ENCODE peak calls at places on chromosome 3, in four cellular contexts. Y is body of pancreas, R is tibial artery, E is GM23248. X is an unnamed sample.
A peak's percentile ranks its signal among the peaks of the same experiment; 100 is the strongest.

GRCh38 chr3:157023211-157023610 is 136.7 kb downstream of the CCNL1 start:
- DNase-seq in Y (no peak), R (no peak), E (no peak), X (no peak)

GRCh38 chr3:179151474-179151873 is 3.3 kb downstream of the PIK3CA start:
- DNase-seq in Y (no peak), R (no peak), E (no peak), X (no peak)

GRCh38 chr3:119352235-119352634 is 58.1 kb downstream of the ARHGAP31 start:
- DNase-seq in Y (no peak), R (no peak), E (peak; percentile 45), X (peak; percentile 14)

GRCh38 chr3:114356084-114357009 is 62.5 kb downstream of the TIGIT start:
- DNase-seq in Y (no peak), R (no peak), E (no peak), X (no peak)

GRCh38 chr3:188772886-188773285 is 398.9 kb upstream of the TPRG1 start:
- DNase-seq in Y (peak; percentile 76), R (no peak), E (peak; percentile 65), X (no peak)

GRCh38 chr3:104604326-104605010 is 762.2 kb upstream of the ALCAM start:
- DNase-seq in Y (no peak), R (no peak), E (peak; percentile 53), X (no peak)

GRCh38 chr3:66442254-66443249 is 58.3 kb downstream of the LRIG1 start:
- DNase-seq in Y (peak; percentile 89), R (peak; percentile 79), E (peak; percentile 86), X (no peak)

GRCh38 chr3:184872200-184872599 is 60.2 kb downstream of the VPS8 start:
- DNase-seq in Y (no peak), R (no peak), E (no peak), X (no peak)

GRCh38 chr3:43531835-43532234 is 90.0 kb downstream of the ANO10 start:
- DNase-seq in Y (no peak), R (no peak), E (peak; percentile 94), X (no peak)

GRCh38 chr3:179653777-179654117 is 907 bp downstream of the USP13 start:
- DNase-seq in Y (peak; percentile 16), R (no peak), E (no peak), X (no peak)

GRCh38 chr3:3798641-3799113 is 554 bp upstream of the LRRN1 start:
- DNase-seq in Y (peak; percentile 17), R (no peak), E (peak; percentile 12), X (peak; percentile 24)

GRCh38 chr3:33007776-33008175 is 56.3 kb downstream of the CCR4 start:
- DNase-seq in Y (no peak), R (no peak), E (no peak), X (no peak)

GRCh38 chr3:179141890-179142289 is 6.3 kb upstream of the PIK3CA start:
- DNase-seq in Y (no peak), R (no peak), E (no peak), X (no peak)

GRCh38 chr3:196740476-196741400 is 1.1 kb downstream of the PAK2 start:
- DNase-seq in Y (peak; percentile 22), R (no peak), E (peak; percentile 88), X (no peak)

GRCh38 chr3:5757213-5757804 is 569.8 kb downstream of the EDEM1 start:
- DNase-seq in Y (no peak), R (no peak), E (no peak), X (no peak)

GRCh38 chr3:5750874-5751273 is 563.4 kb downstream of the EDEM1 start:
- DNase-seq in Y (no peak), R (no peak), E (no peak), X (no peak)

GRCh38 chr3:5756443-5756842 is 568.9 kb downstream of the EDEM1 start:
- DNase-seq in Y (no peak), R (no peak), E (no peak), X (no peak)

GRCh38 chr3:5758699-5759098 is 571.2 kb downstream of the EDEM1 start:
- DNase-seq in Y (no peak), R (no peak), E (no peak), X (no peak)

DNA sequence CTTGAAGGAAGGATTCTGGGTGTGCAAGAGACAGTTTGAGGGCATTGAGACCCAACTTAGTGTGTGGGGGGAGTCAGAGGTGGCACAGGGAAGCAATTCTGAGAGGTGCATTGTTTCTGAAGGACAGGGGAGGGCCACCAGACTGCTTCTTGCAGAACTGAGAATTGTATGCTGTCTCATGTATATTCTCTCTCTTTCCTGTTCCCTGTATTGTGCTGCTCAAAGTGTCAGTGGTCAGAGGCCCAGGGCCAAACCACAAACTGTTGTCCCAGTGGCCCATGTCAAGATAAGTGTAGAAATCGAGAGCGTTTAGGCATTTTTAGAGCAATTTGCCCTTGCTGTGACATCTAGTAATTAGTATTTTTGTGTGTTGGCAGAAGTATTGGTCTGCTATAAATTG is 567.1 kb downstream of the EDEM1 start:
- DNase-seq in Y (no peak), R (no peak), E (no peak), X (no peak)
- H3K27ac ChIP-seq in Y (no peak overlapping the region), R (no peak overlapping the region), E (no peak overlapping the region), X (no peak overlapping the region)

GRCh38 chr3:141045849-141046248 is 5.3 kb upstream of the SPSB4 start:
- DNase-seq in Y (no peak), R (no peak), E (no peak), X (no peak)

GRCh38 chr3:141049681-141050080 is 1.5 kb upstream of the SPSB4 start:
- DNase-seq in Y (no peak), R (no peak), E (peak; percentile 23), X (no peak)

GRCh38 chr3:141047168-141047567 is 4.0 kb upstream of the SPSB4 start:
- DNase-seq in Y (no peak), R (no peak), E (no peak), X (no peak)

GRCh38 chr3:141050576-141050912 is 603 bp upstream of the SPSB4 start:
- DNase-seq in Y (no peak), R (no peak), E (no peak), X (no peak)

GRCh38 chr3:141045008-141045641 is 6.0 kb upstream of the SPSB4 start:
- DNase-seq in Y (no peak), R (no peak), E (no peak), X (no peak)
- H3K4me1 ChIP-seq in Y (no peaks in the 10 kb centered on the region), R (no peaks in the 10 kb centered on the region), E (no peaks in the 10 kb centered on the region), X (no peaks in the 10 kb centered on the region)

DNA sequence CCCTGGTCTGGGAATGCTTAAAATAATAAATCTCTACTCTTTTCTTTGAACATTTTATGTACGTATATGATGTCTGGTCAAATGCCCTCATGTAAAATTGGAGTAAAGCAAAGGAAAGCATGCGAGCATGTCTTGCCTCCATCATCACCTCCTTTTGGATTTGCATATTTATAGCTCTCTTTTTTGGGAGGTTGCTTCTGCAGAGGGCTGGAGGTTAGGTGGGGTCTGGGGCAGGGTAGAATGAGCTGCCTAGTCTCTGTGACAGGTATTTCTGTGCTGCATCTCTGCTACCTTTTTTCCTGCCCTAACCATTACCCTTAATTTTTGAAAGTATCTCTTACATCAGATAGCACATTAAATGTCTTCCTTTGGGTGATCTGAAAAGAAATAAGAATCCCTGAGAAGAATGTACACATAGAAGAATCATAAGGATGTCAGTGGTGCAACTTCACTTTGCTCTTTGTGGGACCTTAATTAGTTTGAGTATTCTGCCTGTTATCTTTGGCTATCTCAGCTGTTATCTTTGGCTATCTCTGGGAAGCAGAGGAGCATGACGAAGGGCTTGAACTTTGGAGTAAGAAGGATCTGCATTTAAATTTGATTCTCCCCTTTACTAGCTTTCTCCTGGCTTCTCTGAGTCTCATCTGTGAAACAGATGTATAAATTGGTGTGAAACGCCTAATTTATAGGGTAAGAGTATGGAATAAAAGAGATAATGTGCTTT is 40.2 kb downstream of the PPM1L start:
- DNase-seq in Y (no peak), R (no peak), E (no peak), X (no peak)
- H3K27ac ChIP-seq in Y (peak overlapping the region; percentile 71), R (no peak overlapping the region), E (no peak overlapping the region), X (no peak overlapping the region)

DNA sequence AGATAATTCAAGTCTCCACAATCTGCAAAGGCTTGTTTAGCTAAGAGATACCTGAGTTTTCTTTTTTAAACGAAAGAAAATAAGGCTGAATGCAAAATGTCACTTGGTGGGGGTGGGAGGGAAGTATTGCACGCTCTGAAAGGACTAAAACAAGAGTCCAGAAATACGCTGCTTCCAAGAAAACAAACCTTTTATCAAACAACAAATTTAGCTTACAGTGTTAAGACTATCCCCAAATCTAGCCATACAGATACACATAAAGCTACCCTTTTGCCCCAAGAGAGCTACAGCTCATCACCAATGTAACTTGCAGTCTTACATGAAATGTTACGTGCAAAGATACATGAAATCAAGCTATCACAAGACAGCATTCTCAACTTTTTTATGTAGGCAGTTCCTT is 522.5 kb downstream of the FOXP1 start:
- DNase-seq in Y (no peak), R (no peak), E (no peak), X (no peak)
- H3K4me1 ChIP-seq in Y (peaks cover 70% of the 10 kb centered on the region), R (peaks cover 20% of the 10 kb centered on the region), E (peaks cover 57% of the 10 kb centered on the region), X (peaks cover 78% of the 10 kb centered on the region)

GRCh38 chr3:167798443-167798842 is 62.9 kb downstream of the SERPINI1 start:
- DNase-seq in Y (no peak), R (no peak), E (no peak), X (no peak)
- H3K27ac ChIP-seq in Y (no peak overlapping the region), R (no peak overlapping the region), E (no peak overlapping the region), X (no peak overlapping the region)

GRCh38 chr3:162810776-162811175 is 1314.2 kb downstream of the OTOL1 start:
- DNase-seq in Y (no peak), R (no peak), E (no peak), X (no peak)
- H3K4me1 ChIP-seq in Y (no peaks in the 10 kb centered on the region), R (no peaks in the 10 kb centered on the region), E (no peaks in the 10 kb centered on the region), X (no peaks in the 10 kb centered on the region)

DNA sequence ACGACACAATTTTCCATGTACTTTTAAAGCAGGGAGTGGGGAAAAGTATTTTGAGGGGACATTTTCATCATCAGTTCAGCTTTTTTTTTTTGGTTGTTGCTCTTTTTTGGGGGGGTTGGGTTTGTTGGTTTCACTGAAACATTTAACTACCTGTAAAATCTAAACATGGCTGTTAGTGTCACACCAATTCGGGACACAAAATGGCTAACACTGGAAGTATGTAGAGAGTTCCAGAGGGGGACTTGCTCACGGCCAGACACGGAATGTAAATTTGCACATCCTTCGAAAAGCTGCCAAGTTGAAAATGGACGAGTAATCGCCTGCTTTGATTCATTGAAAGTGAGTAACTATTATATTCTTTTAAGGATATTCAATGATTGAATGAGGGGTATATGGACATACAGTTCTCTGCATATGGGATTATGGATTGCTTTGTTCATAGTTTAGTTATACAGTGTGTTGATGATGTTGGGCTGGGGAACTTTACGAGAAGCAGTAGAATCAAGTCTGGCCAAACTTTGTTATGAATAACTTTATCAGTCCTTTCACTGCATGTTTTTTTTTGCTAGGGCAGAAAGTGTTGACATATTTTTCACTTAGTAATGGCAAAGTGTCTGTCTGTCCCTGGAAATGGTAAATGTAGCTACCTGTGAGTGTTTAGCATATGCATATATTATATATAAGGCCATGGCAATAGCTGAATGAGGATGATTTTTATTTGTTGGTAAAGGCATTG is 31.5 kb downstream of the MBNL1 start:
- DNase-seq in Y (no peak), R (no peak), E (peak; percentile 60), X (no peak)
- H3K27ac ChIP-seq in Y (peak overlapping the region; percentile 81), R (peak overlapping the region; percentile 87), E (peak overlapping the region; percentile 94), X (no peak overlapping the region)